ENCODE peak calls at places on chromosomes 6 and 20, in five cellular contexts. One of them, this sample, is unnamed.

GRCh38 chr6:111478749-111479148 is 4.3 kb downstream of the REV3L start:
- DNase-seq in CD4-positive, alpha-beta memory T cell: peak
- DNase-seq in epithelial cell of esophagus: peak
- DNase-seq in sciatic nerve: no peak
- DNase-seq in activated CD4-positive, alpha-beta T cell treated with anti-CD3 and anti-CD28 coated beads for 1 hour: no peak
- DNase-seq in this sample: no peak

GRCh38 chr6:11938285-11938890 is 73.7 kb upstream of the HIVEP1 start:
- DNase-seq in CD4-positive, alpha-beta memory T cell: no peak
- DNase-seq in epithelial cell of esophagus: no peak
- DNase-seq in sciatic nerve: no peak
- DNase-seq in activated CD4-positive, alpha-beta T cell treated with anti-CD3 and anti-CD28 coated beads for 1 hour: no peak
- DNase-seq in this sample: no peak

GRCh38 chr6:4788953-4789584 is 12.9 kb downstream of the CDYL start:
- DNase-seq in CD4-positive, alpha-beta memory T cell: no peak
- DNase-seq in epithelial cell of esophagus: no peak
- DNase-seq in sciatic nerve: no peak
- DNase-seq in activated CD4-positive, alpha-beta T cell treated with anti-CD3 and anti-CD28 coated beads for 1 hour: no peak
- DNase-seq in this sample: no peak

GRCh38 chr6:22248513-22249308 is 48.1 kb downstream of the PRL start:
- DNase-seq in CD4-positive, alpha-beta memory T cell: no peak
- DNase-seq in epithelial cell of esophagus: peak
- DNase-seq in sciatic nerve: no peak
- DNase-seq in activated CD4-positive, alpha-beta T cell treated with anti-CD3 and anti-CD28 coated beads for 1 hour: no peak
- DNase-seq in this sample: no peak

GRCh38 chr6:158110986-158111385 is 57.1 kb downstream of the SERAC1 start:
- DNase-seq in CD4-positive, alpha-beta memory T cell: no peak
- DNase-seq in epithelial cell of esophagus: no peak
- DNase-seq in sciatic nerve: no peak
- DNase-seq in activated CD4-positive, alpha-beta T cell treated with anti-CD3 and anti-CD28 coated beads for 1 hour: no peak
- DNase-seq in this sample: no peak

GRCh38 chr6:139423037-139423698 is 48.7 kb upstream of the CITED2 start:
- DNase-seq in CD4-positive, alpha-beta memory T cell: no peak
- DNase-seq in epithelial cell of esophagus: no peak
- DNase-seq in sciatic nerve: no peak
- DNase-seq in activated CD4-positive, alpha-beta T cell treated with anti-CD3 and anti-CD28 coated beads for 1 hour: no peak
- DNase-seq in this sample: no peak

GRCh38 chr20:39070484-39071231 is 108.5 kb downstream of the DHX35 start:
- DNase-seq in CD4-positive, alpha-beta memory T cell: no peak
- DNase-seq in epithelial cell of esophagus: peak
- DNase-seq in sciatic nerve: no peak
- DNase-seq in activated CD4-positive, alpha-beta T cell treated with anti-CD3 and anti-CD28 coated beads for 1 hour: no peak
- DNase-seq in this sample: peak

GRCh38 chr20:34922654-34923381 is 32.8 kb downstream of the GSS start:
- DNase-seq in CD4-positive, alpha-beta memory T cell: no peak
- DNase-seq in epithelial cell of esophagus: peak
- DNase-seq in sciatic nerve: no peak
- DNase-seq in activated CD4-positive, alpha-beta T cell treated with anti-CD3 and anti-CD28 coated beads for 1 hour: no peak
- DNase-seq in this sample: peak

GRCh38 chr20:62039738-62040137 is 25.9 kb downstream of the TAF4 start:
- DNase-seq in CD4-positive, alpha-beta memory T cell: no peak
- DNase-seq in epithelial cell of esophagus: no peak
- DNase-seq in sciatic nerve: no peak
- DNase-seq in activated CD4-positive, alpha-beta T cell treated with anti-CD3 and anti-CD28 coated beads for 1 hour: no peak
- DNase-seq in this sample: no peak

GRCh38 chr6:68192988-68193387 is 442.1 kb upstream of the ADGRB3 start:
- DNase-seq in CD4-positive, alpha-beta memory T cell: no peak
- DNase-seq in epithelial cell of esophagus: no peak
- DNase-seq in sciatic nerve: no peak
- DNase-seq in activated CD4-positive, alpha-beta T cell treated with anti-CD3 and anti-CD28 coated beads for 1 hour: no peak
- DNase-seq in this sample: no peak

GRCh38 chr6:169868458-169868857 is 117.0 kb downstream of the ERMARD start:
- DNase-seq in CD4-positive, alpha-beta memory T cell: peak
- DNase-seq in epithelial cell of esophagus: no peak
- DNase-seq in sciatic nerve: no peak
- DNase-seq in activated CD4-positive, alpha-beta T cell treated with anti-CD3 and anti-CD28 coated beads for 1 hour: peak
- DNase-seq in this sample: no peak

GRCh38 chr6:1825277-1825676 is 215.6 kb downstream of the FOXC1 start:
- DNase-seq in CD4-positive, alpha-beta memory T cell: no peak
- DNase-seq in epithelial cell of esophagus: no peak
- DNase-seq in sciatic nerve: no peak
- DNase-seq in activated CD4-positive, alpha-beta T cell treated with anti-CD3 and anti-CD28 coated beads for 1 hour: no peak
- DNase-seq in this sample: no peak

GRCh38 chr20:8143474-8143873 is 11.4 kb downstream of the PLCB1 start:
- DNase-seq in CD4-positive, alpha-beta memory T cell: no peak
- DNase-seq in epithelial cell of esophagus: no peak
- DNase-seq in sciatic nerve: no peak
- DNase-seq in activated CD4-positive, alpha-beta T cell treated with anti-CD3 and anti-CD28 coated beads for 1 hour: no peak
- DNase-seq in this sample: no peak

GRCh38 chr6:166379800-166380199 is 2.9 kb downstream of the MPC1 start:
- DNase-seq in CD4-positive, alpha-beta memory T cell: no peak
- DNase-seq in epithelial cell of esophagus: no peak
- DNase-seq in sciatic nerve: no peak
- DNase-seq in activated CD4-positive, alpha-beta T cell treated with anti-CD3 and anti-CD28 coated beads for 1 hour: no peak
- DNase-seq in this sample: no peak

GRCh38 chr6:129491436-129491835 is 218.5 kb downstream of the ARHGAP18 start:
- DNase-seq in CD4-positive, alpha-beta memory T cell: no peak
- DNase-seq in epithelial cell of esophagus: no peak
- DNase-seq in sciatic nerve: no peak
- DNase-seq in activated CD4-positive, alpha-beta T cell treated with anti-CD3 and anti-CD28 coated beads for 1 hour: no peak
- DNase-seq in this sample: no peak

GRCh38 chr6:27890351-27891299 is 21.6 kb downstream of the OR2B2 start:
- DNase-seq in CD4-positive, alpha-beta memory T cell: peak
- DNase-seq in epithelial cell of esophagus: peak
- DNase-seq in sciatic nerve: no peak
- DNase-seq in activated CD4-positive, alpha-beta T cell treated with anti-CD3 and anti-CD28 coated beads for 1 hour: peak
- DNase-seq in this sample: no peak

GRCh38 chr6:51844391-51844735 is 243.1 kb downstream of the PKHD1 start:
- DNase-seq in CD4-positive, alpha-beta memory T cell: no peak
- DNase-seq in epithelial cell of esophagus: no peak
- DNase-seq in sciatic nerve: no peak
- DNase-seq in activated CD4-positive, alpha-beta T cell treated with anti-CD3 and anti-CD28 coated beads for 1 hour: no peak
- DNase-seq in this sample: no peak

GRCh38 chr6:112237644-112238043 is 16.7 kb downstream of the LAMA4 start:
- DNase-seq in CD4-positive, alpha-beta memory T cell: no peak
- DNase-seq in epithelial cell of esophagus: peak
- DNase-seq in sciatic nerve: peak
- DNase-seq in activated CD4-positive, alpha-beta T cell treated with anti-CD3 and anti-CD28 coated beads for 1 hour: no peak
- DNase-seq in this sample: no peak

GRCh38 chr20:38217791-38218565 is 42.6 kb downstream of the KIAA1755 start:
- DNase-seq in CD4-positive, alpha-beta memory T cell: no peak
- DNase-seq in epithelial cell of esophagus: peak
- DNase-seq in sciatic nerve: peak
- DNase-seq in activated CD4-positive, alpha-beta T cell treated with anti-CD3 and anti-CD28 coated beads for 1 hour: no peak
- DNase-seq in this sample: peak

GRCh38 chr20:43323592-43323991 is 133.9 kb upstream of the PTPRT start:
- DNase-seq in CD4-positive, alpha-beta memory T cell: no peak
- DNase-seq in epithelial cell of esophagus: no peak
- DNase-seq in sciatic nerve: no peak
- DNase-seq in activated CD4-positive, alpha-beta T cell treated with anti-CD3 and anti-CD28 coated beads for 1 hour: no peak
- DNase-seq in this sample: no peak

GRCh38 chr6:148440877-148441453 is 98.3 kb downstream of the SASH1 start:
- DNase-seq in CD4-positive, alpha-beta memory T cell: no peak
- DNase-seq in epithelial cell of esophagus: peak
- DNase-seq in sciatic nerve: peak
- DNase-seq in activated CD4-positive, alpha-beta T cell treated with anti-CD3 and anti-CD28 coated beads for 1 hour: no peak
- DNase-seq in this sample: peak

GRCh38 chr6:2037230-2037926 is 208.0 kb downstream of the GMDS start:
- DNase-seq in CD4-positive, alpha-beta memory T cell: no peak
- DNase-seq in epithelial cell of esophagus: peak
- DNase-seq in sciatic nerve: no peak
- DNase-seq in activated CD4-positive, alpha-beta T cell treated with anti-CD3 and anti-CD28 coated beads for 1 hour: no peak
- DNase-seq in this sample: peak

GRCh38 chr6:46305833-46306232 is 135.1 kb upstream of the ENPP5 start:
- DNase-seq in CD4-positive, alpha-beta memory T cell: no peak
- DNase-seq in epithelial cell of esophagus: no peak
- DNase-seq in sciatic nerve: no peak
- DNase-seq in activated CD4-positive, alpha-beta T cell treated with anti-CD3 and anti-CD28 coated beads for 1 hour: no peak
- DNase-seq in this sample: no peak